ENCODE peak calls at places on chromosomes 12 and 14, in six cellular contexts. One of them, this sample, is unnamed.
A peak's percentile ranks its signal among the peaks of the same experiment; 100 is the strongest.

GRCh38 chr14:81400202-81400678 is at the start of gene STON2:
- DNase-seq in HL-60: no peak
- DNase-seq in foreskin fibroblast: peak; percentile 69
- DNase-seq in suprapubic skin: peak; percentile 76
- DNase-seq in upper lobe of right lung: no peak
- DNase-seq in retinal pigment epithelial cell: no peak
- DNase-seq in this sample: peak; percentile 61

GRCh38 chr14:96135285-96135684 is 69.4 kb upstream of the BDKRB2 start:
- DNase-seq in HL-60: no peak
- DNase-seq in upper lobe of right lung: no peak
- DNase-seq in retinal pigment epithelial cell: no peak
- DNase-seq in foreskin fibroblast: no peak
- DNase-seq in suprapubic skin: no peak
- DNase-seq in this sample: no peak

GRCh38 chr12:9244894-9245293 is 36.7 kb upstream of the PZP start:
- DNase-seq in suprapubic skin: no peak
- DNase-seq in foreskin fibroblast: no peak
- DNase-seq in upper lobe of right lung: no peak
- DNase-seq in retinal pigment epithelial cell: no peak
- DNase-seq in HL-60: no peak
- DNase-seq in this sample: no peak

GRCh38 chr14:63717704-63718103 is 10.2 kb downstream of the SGPP1 start:
- DNase-seq in upper lobe of right lung: no peak
- DNase-seq in retinal pigment epithelial cell: no peak
- DNase-seq in HL-60: no peak
- DNase-seq in foreskin fibroblast: peak; percentile 22
- DNase-seq in suprapubic skin: no peak
- DNase-seq in this sample: no peak

GRCh38 chr12:79360936-79361335 is 329.8 kb downstream of the PAWR start:
- DNase-seq in retinal pigment epithelial cell: peak; percentile 46
- DNase-seq in foreskin fibroblast: no peak
- DNase-seq in upper lobe of right lung: no peak
- DNase-seq in HL-60: no peak
- DNase-seq in suprapubic skin: no peak
- DNase-seq in this sample: no peak

GRCh38 chr12:111529424-111530368 is 69.4 kb downstream of the ATXN2 start:
- DNase-seq in upper lobe of right lung: no peak
- DNase-seq in HL-60: peak; percentile 60
- DNase-seq in foreskin fibroblast: peak; percentile 76
- DNase-seq in retinal pigment epithelial cell: no peak
- DNase-seq in suprapubic skin: no peak
- DNase-seq in this sample: peak; percentile 9

GRCh38 chr12:110694330-110694891 is 5.5 kb upstream of the HVCN1 start:
- DNase-seq in retinal pigment epithelial cell: no peak
- DNase-seq in suprapubic skin: no peak
- DNase-seq in HL-60: peak; percentile 59
- DNase-seq in upper lobe of right lung: peak; percentile 75
- DNase-seq in foreskin fibroblast: no peak
- DNase-seq in this sample: no peak

GRCh38 chr12:99809921-99810320 is 162.4 kb downstream of the GARIN6 start:
- DNase-seq in HL-60: no peak
- DNase-seq in foreskin fibroblast: no peak
- DNase-seq in suprapubic skin: no peak
- DNase-seq in retinal pigment epithelial cell: no peak
- DNase-seq in upper lobe of right lung: no peak
- DNase-seq in this sample: no peak

GRCh38 chr12:130145731-130146130 is 16.5 kb upstream of the FZD10 start:
- DNase-seq in upper lobe of right lung: no peak
- DNase-seq in HL-60: no peak
- DNase-seq in foreskin fibroblast: no peak
- DNase-seq in retinal pigment epithelial cell: no peak
- DNase-seq in suprapubic skin: no peak
- DNase-seq in this sample: no peak

GRCh38 chr12:119328111-119328510 is 6.4 kb upstream of the CCDC60 start:
- DNase-seq in HL-60: no peak
- DNase-seq in retinal pigment epithelial cell: no peak
- DNase-seq in upper lobe of right lung: no peak
- DNase-seq in foreskin fibroblast: no peak
- DNase-seq in suprapubic skin: no peak
- DNase-seq in this sample: no peak

GRCh38 chr12:80837342-80837978 is 100.3 kb downstream of the LIN7A start:
- DNase-seq in retinal pigment epithelial cell: peak; percentile 17
- DNase-seq in suprapubic skin: no peak
- DNase-seq in upper lobe of right lung: no peak
- DNase-seq in HL-60: peak; percentile 5
- DNase-seq in foreskin fibroblast: peak; percentile 88
- DNase-seq in this sample: no peak

GRCh38 chr12:30700216-30700900 is 4.7 kb upstream of the IPO8 start:
- DNase-seq in HL-60: no peak
- DNase-seq in upper lobe of right lung: no peak
- DNase-seq in retinal pigment epithelial cell: no peak
- DNase-seq in foreskin fibroblast: peak; percentile 27
- DNase-seq in suprapubic skin: no peak
- DNase-seq in this sample: no peak

GRCh38 chr12:41212625-41213024 is 24.5 kb downstream of the PDZRN4 start:
- DNase-seq in upper lobe of right lung: no peak
- DNase-seq in retinal pigment epithelial cell: no peak
- DNase-seq in HL-60: no peak
- DNase-seq in suprapubic skin: no peak
- DNase-seq in foreskin fibroblast: no peak
- DNase-seq in this sample: no peak

GRCh38 chr12:18868673-18869072 is 130.8 kb downstream of the CAPZA3 start:
- DNase-seq in retinal pigment epithelial cell: no peak
- DNase-seq in upper lobe of right lung: no peak
- DNase-seq in suprapubic skin: no peak
- DNase-seq in HL-60: no peak
- DNase-seq in foreskin fibroblast: peak; percentile 48
- DNase-seq in this sample: no peak

GRCh38 chr12:7352661-7353060 is 48.8 kb downstream of the ACSM4 start:
- DNase-seq in foreskin fibroblast: no peak
- DNase-seq in upper lobe of right lung: no peak
- DNase-seq in suprapubic skin: no peak
- DNase-seq in retinal pigment epithelial cell: no peak
- DNase-seq in HL-60: no peak
- DNase-seq in this sample: no peak

GRCh38 chr12:117313906-117314305 is 47.5 kb downstream of the NOS1 start:
- DNase-seq in retinal pigment epithelial cell: no peak
- DNase-seq in suprapubic skin: no peak
- DNase-seq in foreskin fibroblast: no peak
- DNase-seq in HL-60: peak; percentile 39
- DNase-seq in upper lobe of right lung: no peak
- DNase-seq in this sample: no peak

GRCh38 chr12:65656156-65656885 is 168.0 kb upstream of the HMGA2 start:
- DNase-seq in foreskin fibroblast: peak; percentile 54
- DNase-seq in upper lobe of right lung: no peak
- DNase-seq in retinal pigment epithelial cell: no peak
- DNase-seq in HL-60: no peak
- DNase-seq in suprapubic skin: no peak
- DNase-seq in this sample: no peak

GRCh38 chr14:52052991-52053390 is 15.9 kb downstream of the NID2 start:
- DNase-seq in upper lobe of right lung: no peak
- DNase-seq in suprapubic skin: no peak
- DNase-seq in retinal pigment epithelial cell: no peak
- DNase-seq in foreskin fibroblast: no peak
- DNase-seq in HL-60: no peak
- DNase-seq in this sample: no peak

GRCh38 chr14:104964546-104964945 is 13.6 kb downstream of the AHNAK2 start:
- DNase-seq in HL-60: no peak
- DNase-seq in retinal pigment epithelial cell: no peak
- DNase-seq in suprapubic skin: peak; percentile 32
- DNase-seq in upper lobe of right lung: no peak
- DNase-seq in foreskin fibroblast: no peak
- DNase-seq in this sample: no peak

GRCh38 chr14:101115652-101116051 is 212.1 kb upstream of the RTL1 start:
- DNase-seq in foreskin fibroblast: no peak
- DNase-seq in suprapubic skin: no peak
- DNase-seq in upper lobe of right lung: no peak
- DNase-seq in HL-60: no peak
- DNase-seq in retinal pigment epithelial cell: no peak
- DNase-seq in this sample: no peak

DNA sequence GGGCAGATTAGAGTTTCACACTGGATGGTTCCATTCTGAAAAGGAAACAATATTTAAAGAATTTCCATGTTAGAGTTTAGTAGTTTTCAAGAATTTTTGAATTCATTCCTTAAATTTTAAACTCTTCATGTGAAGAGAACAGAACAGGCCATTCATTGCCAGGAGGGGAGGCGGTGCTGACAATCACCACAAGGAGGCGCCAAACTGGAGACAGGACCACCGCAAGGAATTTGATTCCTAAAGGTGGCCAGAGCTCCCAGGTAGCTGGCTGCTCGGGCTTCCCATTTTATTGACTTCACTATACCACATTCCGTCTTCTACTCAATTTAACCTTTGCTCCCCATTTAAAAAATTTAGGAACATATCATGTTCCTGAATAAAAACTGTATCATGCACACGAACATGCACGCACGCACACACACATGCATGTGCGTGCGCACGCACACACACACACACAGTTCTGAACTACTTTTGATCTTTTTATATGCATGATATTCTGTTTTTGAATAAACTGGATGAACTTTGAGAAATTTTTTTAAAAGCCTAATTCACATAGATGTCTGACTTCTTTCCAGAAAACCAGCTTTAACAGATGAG is 101.2 kb downstream of the NELL2 start:
- DNase-seq in foreskin fibroblast: peak; percentile 10
- DNase-seq in retinal pigment epithelial cell: no peak
- DNase-seq in HL-60: peak; percentile 30
- DNase-seq in suprapubic skin: no peak
- DNase-seq in upper lobe of right lung: no peak
- DNase-seq in this sample: no peak
- TF ChIP-seq CTCF in foreskin fibroblast: peak; percentile 60
- TF ChIP-seq CTCF in retinal pigment epithelial cell: peak; percentile 85
- TF ChIP-seq CTCF in HL-60: peak; percentile 65
- TF ChIP-seq CTCF in suprapubic skin: peak; percentile 58
- TF ChIP-seq CTCF in upper lobe of right lung: peak; percentile 75
- TF ChIP-seq CTCF in this sample: peak; percentile 88

GRCh38 chr14:94974422-94974821 is 182.9 kb downstream of the DICER1 start:
- DNase-seq in upper lobe of right lung: no peak
- DNase-seq in retinal pigment epithelial cell: no peak
- DNase-seq in HL-60: no peak
- DNase-seq in suprapubic skin: no peak
- DNase-seq in foreskin fibroblast: no peak
- DNase-seq in this sample: no peak

GRCh38 chr14:94969766-94970165 is 187.6 kb downstream of the DICER1 start:
- DNase-seq in HL-60: no peak
- DNase-seq in retinal pigment epithelial cell: no peak
- DNase-seq in upper lobe of right lung: no peak
- DNase-seq in foreskin fibroblast: no peak
- DNase-seq in suprapubic skin: no peak
- DNase-seq in this sample: no peak

GRCh38 chr14:94974893-94975292 is 182.4 kb downstream of the DICER1 start:
- DNase-seq in retinal pigment epithelial cell: no peak
- DNase-seq in upper lobe of right lung: no peak
- DNase-seq in HL-60: no peak
- DNase-seq in foreskin fibroblast: no peak
- DNase-seq in suprapubic skin: no peak
- DNase-seq in this sample: no peak

GRCh38 chr14:94970937-94971730 is 186.2 kb downstream of the DICER1 start:
- DNase-seq in HL-60: no peak
- DNase-seq in suprapubic skin: no peak
- DNase-seq in foreskin fibroblast: no peak
- DNase-seq in upper lobe of right lung: no peak
- DNase-seq in retinal pigment epithelial cell: no peak
- DNase-seq in this sample: no peak

DNA sequence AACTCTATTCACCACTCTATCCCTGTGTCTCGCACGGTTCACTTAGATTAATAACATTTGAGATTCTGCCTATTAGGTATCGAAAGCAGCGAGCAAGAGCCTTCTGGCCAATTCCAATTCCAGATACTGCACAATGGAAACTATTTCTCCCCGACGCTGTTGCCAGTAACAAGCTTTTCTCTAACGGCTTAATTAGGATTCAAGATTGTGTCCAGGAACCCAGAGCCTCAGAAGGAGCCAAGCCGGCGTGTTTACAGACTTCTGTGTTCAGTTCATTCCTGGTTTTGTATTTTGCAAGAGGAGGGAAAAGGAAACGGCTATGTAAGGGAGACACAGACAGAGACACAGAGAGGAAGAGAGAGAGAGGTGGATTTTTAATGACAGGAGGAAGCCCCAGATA is 185.6 kb downstream of the DICER1 start:
- DNase-seq in retinal pigment epithelial cell: no peak
- DNase-seq in upper lobe of right lung: no peak
- DNase-seq in HL-60: no peak
- DNase-seq in suprapubic skin: no peak
- DNase-seq in foreskin fibroblast: no peak
- DNase-seq in this sample: no peak
- H3K4me3 ChIP-seq in retinal pigment epithelial cell: no peak overlapping the region
- H3K4me3 ChIP-seq in upper lobe of right lung: no peak overlapping the region
- H3K4me3 ChIP-seq in HL-60: no peak overlapping the region
- H3K4me3 ChIP-seq in suprapubic skin: no peak overlapping the region
- H3K4me3 ChIP-seq in foreskin fibroblast: no peak overlapping the region
- H3K4me3 ChIP-seq in this sample: no peak overlapping the region

DNA sequence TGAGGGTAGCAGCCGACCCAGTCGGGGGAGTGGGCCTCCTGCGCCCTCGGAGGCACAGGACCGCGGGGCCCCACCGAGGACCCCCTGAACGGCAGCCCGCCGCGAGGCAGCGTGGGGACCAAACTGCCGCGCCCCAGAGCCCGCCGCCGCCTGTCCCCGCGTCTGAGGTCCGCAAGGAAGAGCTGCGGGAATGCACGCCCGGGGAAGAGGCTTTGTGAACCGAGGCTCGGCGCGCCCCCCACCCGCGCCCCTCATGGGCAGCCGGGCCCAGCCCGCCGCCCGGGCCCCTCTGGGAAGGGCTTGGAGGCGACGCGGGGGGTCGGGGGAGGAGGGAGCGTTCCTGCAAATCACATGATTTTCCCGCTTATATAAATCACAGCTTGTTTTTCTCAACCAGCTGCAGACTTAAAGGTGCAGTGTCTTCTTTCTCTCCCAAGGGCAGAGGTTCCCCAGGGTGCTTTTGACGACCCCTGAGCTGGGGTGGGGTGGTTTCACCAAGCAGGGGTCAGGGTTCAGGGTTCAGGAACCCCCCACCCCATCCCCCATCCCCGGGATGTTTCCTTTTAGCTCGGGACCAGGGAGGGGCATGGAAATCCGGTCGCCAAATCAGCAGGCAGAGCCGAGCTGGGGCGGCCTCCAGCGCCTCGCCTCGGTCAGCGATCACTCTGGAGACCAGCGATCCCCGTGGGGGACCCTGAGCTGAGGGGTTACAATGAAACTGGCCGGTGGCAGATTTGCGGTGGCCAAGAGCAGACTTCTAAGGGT is 44.7 kb upstream of the ATP23 start:
- DNase-seq in retinal pigment epithelial cell: no peak
- DNase-seq in HL-60: no peak
- DNase-seq in foreskin fibroblast: peak; percentile 85
- DNase-seq in suprapubic skin: peak; percentile 86
- DNase-seq in upper lobe of right lung: peak; percentile 88
- DNase-seq in this sample: no peak
- TF ChIP-seq CTCF in retinal pigment epithelial cell: peak; percentile 37
- TF ChIP-seq CTCF in HL-60: no peak
- TF ChIP-seq CTCF in foreskin fibroblast: peak; percentile 36
- TF ChIP-seq CTCF in suprapubic skin: peak; percentile 9
- TF ChIP-seq CTCF in upper lobe of right lung: peak; percentile 37
- TF ChIP-seq CTCF in this sample: peak; percentile 36

DNA sequence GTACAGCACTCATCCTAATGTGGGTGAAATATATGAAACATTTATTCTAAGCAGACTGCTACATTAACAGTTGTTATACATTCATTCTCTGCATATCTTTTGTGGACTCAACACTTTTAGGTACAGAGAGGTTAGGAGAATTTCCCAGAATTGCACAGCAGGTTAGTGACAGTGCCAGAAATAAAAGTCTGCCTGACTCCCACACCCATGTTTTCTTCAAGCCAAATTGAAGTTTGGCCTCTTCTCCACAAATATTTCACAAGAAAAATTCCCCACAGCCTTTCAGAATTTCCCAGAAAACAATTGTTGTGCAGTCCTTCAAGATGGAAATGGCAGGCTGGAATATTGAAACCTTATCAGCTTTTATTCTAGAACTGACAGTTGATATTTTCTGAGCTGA is 464.8 kb downstream of the RAD51B start:
- DNase-seq in retinal pigment epithelial cell: no peak
- DNase-seq in foreskin fibroblast: no peak
- DNase-seq in suprapubic skin: no peak
- DNase-seq in HL-60: no peak
- DNase-seq in upper lobe of right lung: no peak
- DNase-seq in this sample: no peak
- H3K4me3 ChIP-seq in retinal pigment epithelial cell: no peak overlapping the region
- H3K4me3 ChIP-seq in foreskin fibroblast: no peak overlapping the region
- H3K4me3 ChIP-seq in suprapubic skin: no peak overlapping the region
- H3K4me3 ChIP-seq in HL-60: no peak overlapping the region
- H3K4me3 ChIP-seq in upper lobe of right lung: no peak overlapping the region
- H3K4me3 ChIP-seq in this sample: no peak overlapping the region